ENCODE peak calls at places on chromosomes 4 and X, in eight cellular contexts. W is tibial nerve, U is right lobe of liver, X is endothelial cell of umbilical vein, S is K562, M is A549, K is HCT116, Q is stomach. P is an unnamed sample.

GRCh38 chr4:160026720-160027119 is 923.8 kb downstream of the RAPGEF2 start:
- DNase-seq in W (no peak), U (no peak), X (no peak), S (no peak), M (peak; percentile 3), K (peak; percentile 39), Q (no peak), P (no peak)

GRCh38 chrX:84046403-84046984 is 141.5 kb downstream of the RPS6KA6 start:
- DNase-seq in W (no peak), U (no peak), X (peak; percentile 9), S (peak; percentile 9), M (peak; percentile 1), K (no peak), Q (peak; percentile 31), P (no peak)

GRCh38 chrX:653316-653715 is 22.7 kb downstream of the SHOX start:
- DNase-seq in W (no peak), U (no peak), X (no peak), S (no peak), M (no peak), K (no peak), Q (no peak), P (no peak)

GRCh38 chrX:40887476-40887875 is 152.1 kb upstream of the MED14 start:
- DNase-seq in W (no peak), U (no peak), X (no peak), S (no peak), M (no peak), K (no peak), Q (no peak), P (no peak)

GRCh38 chrX:101057095-101057714 is 5.3 kb upstream of the TRMT2B start:
- DNase-seq in W (no peak), U (no peak), X (peak; percentile 88), S (no peak), M (no peak), K (no peak), Q (no peak), P (no peak)

GRCh38 chr4:125703443-125703842 is 388.7 kb downstream of the FAT4 start:
- DNase-seq in W (no peak), U (no peak), X (peak; percentile 75), S (no peak), M (no peak), K (no peak), Q (no peak), P (no peak)

GRCh38 chr4:33262809-33263208 is 2542.6 kb downstream of the PCDH7 start:
- DNase-seq in W (no peak), U (no peak), X (no peak), S (no peak), M (peak; percentile 0), K (no peak), Q (no peak), P (no peak)

GRCh38 chrX:114675365-114675764 is 91.5 kb downstream of the HTR2C start:
- DNase-seq in W (no peak), U (no peak), X (no peak), S (no peak), M (no peak), K (no peak), Q (no peak), P (no peak)

GRCh38 chr4:102675142-102675541 is 85.6 kb downstream of the MANBA start:
- DNase-seq in W (no peak), U (no peak), X (no peak), S (no peak), M (no peak), K (no peak), Q (no peak), P (no peak)

GRCh38 chrX:110004210-110004609 is 1.3 kb downstream of the TMEM164 start:
- DNase-seq in W (no peak), U (peak; percentile 58), X (no peak), S (no peak), M (no peak), K (no peak), Q (peak; percentile 73), P (no peak)

GRCh38 chr4:65623509-65623908 is 46.8 kb downstream of the EPHA5 start:
- DNase-seq in W (no peak), U (no peak), X (peak; percentile 62), S (no peak), M (no peak), K (no peak), Q (no peak), P (no peak)

GRCh38 chr4:1204828-1205591 is 32.6 kb upstream of the SPON2 start:
- DNase-seq in W (peak; percentile 8), U (peak; percentile 93), X (no peak), S (no peak), M (no peak), K (no peak), Q (peak; percentile 64), P (peak; percentile 35)

GRCh38 chr4:26032142-26032541 is 118.1 kb downstream of the SMIM20 start:
- DNase-seq in W (no peak), U (no peak), X (no peak), S (no peak), M (no peak), K (no peak), Q (no peak), P (no peak)

GRCh38 chr4:156959298-156959702 is 12.3 kb downstream of the PDGFC start:
- DNase-seq in W (no peak), U (no peak), X (no peak), S (no peak), M (no peak), K (no peak), Q (no peak), P (no peak)

GRCh38 chrX:119502727-119503483 is 34.7 kb downstream of the SLC25A5 start:
- DNase-seq in W (no peak), U (peak; percentile 52), X (peak; percentile 1), S (no peak), M (peak; percentile 78), K (no peak), Q (peak; percentile 71), P (peak; percentile 64)

GRCh38 chr4:89299153-89299789 is 8.3 kb downstream of the GPRIN3 start:
- DNase-seq in W (no peak), U (no peak), X (no peak), S (no peak), M (no peak), K (no peak), Q (no peak), P (no peak)
- TF ChIP-seq POLR2A in W (no peak), U (peak; percentile 80), X (no peak), S (no peak), M (no peak), K (no peak), Q (no peak), P (no peak)

GRCh38 chr4:142660728-142661127 is 185.4 kb downstream of the INPP4B start:
- DNase-seq in W (no peak), U (no peak), X (no peak), S (no peak), M (no peak), K (no peak), Q (no peak), P (no peak)
- H3K9me3 ChIP-seq in W (peaks cover 30% of the 10 kb centered on the region), U (peaks cover under 1% of the 10 kb centered on the region), X (peaks cover 7% of the 10 kb centered on the region), S (no peaks in the 10 kb centered on the region), M (peaks cover 25% of the 10 kb centered on the region), K (peaks cover 24% of the 10 kb centered on the region), Q (peaks cover 52% of the 10 kb centered on the region), P (peaks cover 27% of the 10 kb centered on the region)

GRCh38 chr4:77157859-77158486 is 966 bp downstream of the CCNG2 start:
- DNase-seq in W (peak; percentile 79), U (peak; percentile 93), X (peak; percentile 90), S (peak; percentile 84), M (peak; percentile 69), K (peak; percentile 51), Q (peak; percentile 85), P (peak; percentile 84)

GRCh38 chr4:77156912-77157858 is at the start of gene CCNG2:
- DNase-seq in W (peak; percentile 80), U (peak; percentile 84), X (no peak), S (peak; percentile 77), M (peak; percentile 8), K (no peak), Q (peak; percentile 84), P (peak; percentile 85)

GRCh38 chr4:77155631-77156345 is 1.2 kb upstream of the CCNG2 start:
- DNase-seq in W (no peak), U (no peak), X (no peak), S (no peak), M (no peak), K (no peak), Q (no peak), P (no peak)

GRCh38 chr4:77154761-77155499 is 2.1 kb upstream of the CCNG2 start:
- DNase-seq in W (no peak), U (no peak), X (no peak), S (no peak), M (no peak), K (no peak), Q (no peak), P (no peak)

DNA sequence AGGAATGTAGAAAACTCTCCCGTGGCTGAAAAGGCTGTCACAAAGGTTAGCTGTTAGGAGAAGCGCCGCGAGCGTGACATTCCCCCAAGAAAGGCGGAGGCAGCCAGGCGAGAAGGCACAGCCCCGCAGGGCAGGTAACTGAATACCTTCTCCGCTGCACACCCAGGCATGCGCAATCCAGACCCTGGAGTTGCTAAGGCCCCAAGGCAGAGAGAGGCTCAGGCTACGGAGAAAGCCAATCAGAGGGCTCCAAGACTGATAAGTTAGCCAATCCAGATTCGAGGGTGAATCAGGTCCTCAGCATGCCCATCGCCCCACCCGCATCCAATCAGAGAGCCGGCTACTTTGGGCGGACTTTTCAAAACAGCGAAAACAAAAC is 485 bp upstream of the CCNG2 start:
- DNase-seq in W (peak; percentile 93), U (peak; percentile 92), X (peak; percentile 99), S (peak; percentile 96), M (peak; percentile 95), K (peak; percentile 100), Q (peak; percentile 95), P (peak; percentile 99)
- TF ChIP-seq POLR2A in W (peak; percentile 49), U (peak; percentile 28), X (peak; percentile 57), S (peak; percentile 75), M (peak; percentile 62), K (peak; percentile 74), Q (peak; percentile 38), P (peak; percentile 8)

GRCh38 chr4:53541577-53542206 is 49.6 kb downstream of the LNX1 start:
- DNase-seq in W (no peak), U (no peak), X (peak; percentile 84), S (no peak), M (no peak), K (no peak), Q (no peak), P (no peak)

GRCh38 chr4:53547983-53548382 is 43.3 kb downstream of the LNX1 start:
- DNase-seq in W (no peak), U (no peak), X (peak; percentile 81), S (no peak), M (no peak), K (no peak), Q (no peak), P (no peak)

GRCh38 chr4:53545942-53546581 is 45.2 kb downstream of the LNX1 start:
- DNase-seq in W (no peak), U (peak; percentile 28), X (no peak), S (no peak), M (no peak), K (no peak), Q (no peak), P (no peak)

GRCh38 chr4:53548662-53549061 is 42.6 kb downstream of the LNX1 start:
- DNase-seq in W (no peak), U (no peak), X (no peak), S (no peak), M (no peak), K (no peak), Q (no peak), P (no peak)

GRCh38 chr4:53545238-53545637 is 46.0 kb downstream of the LNX1 start:
- DNase-seq in W (no peak), U (no peak), X (no peak), S (no peak), M (no peak), K (no peak), Q (no peak), P (no peak)
- H3K9me3 ChIP-seq in W (no peaks in the 10 kb centered on the region), U (no peaks in the 10 kb centered on the region), X (no peaks in the 10 kb centered on the region), S (no peaks in the 10 kb centered on the region), M (no peaks in the 10 kb centered on the region), K (no peaks in the 10 kb centered on the region), Q (no peaks in the 10 kb centered on the region), P (no peaks in the 10 kb centered on the region)